ENCODE peak calls at places on chromosomes 6 and 20, in eight cellular contexts. Z, H, K, T, D, G, A and Q are unnamed samples.

GRCh38 chr20:51687071-51687470 is 81.1 kb downstream of the ATP9A start:
- DNase-seq in Z (peak; percentile 42), H (no peak), K (no peak), T (no peak), D (no peak), G (peak; percentile 35), A (peak; percentile 98), Q (peak; percentile 55)

GRCh38 chr6:131652472-131652871 is 15.4 kb downstream of the ENPP3 start:
- DNase-seq in Z (peak; percentile 42), H (no peak), K (no peak), T (no peak), D (peak; percentile 24), G (no peak), A (peak; percentile 83), Q (peak; percentile 21)

GRCh38 chr6:117555882-117556498 is 46.3 kb downstream of the GOPC start:
- DNase-seq in Z (peak; percentile 47), H (no peak), K (no peak), T (peak; percentile 48), D (peak; percentile 25), G (peak; percentile 53), A (peak; percentile 76), Q (peak; percentile 67)

GRCh38 chr6:35568967-35569606 is 56.4 kb upstream of the TULP1 start:
- DNase-seq in Z (peak; percentile 62), H (peak; percentile 73), K (no peak), T (peak; percentile 19), D (peak; percentile 25), G (peak; percentile 52), A (peak; percentile 28), Q (peak; percentile 66)

GRCh38 chr6:138856654-138857053 is 60.8 kb downstream of the ECT2L start:
- DNase-seq in Z (peak; percentile 15), H (no peak), K (no peak), T (no peak), D (no peak), G (peak; percentile 56), A (no peak), Q (peak; percentile 17)

GRCh38 chr20:34084227-34084923 is 27.7 kb downstream of the EIF2S2 start:
- DNase-seq in Z (no peak), H (no peak), K (no peak), T (no peak), D (no peak), G (no peak), A (no peak), Q (no peak)

GRCh38 chr6:138454976-138455706 is 44.2 kb downstream of the NHSL1 start:
- DNase-seq in Z (peak; percentile 33), H (no peak), K (no peak), T (peak; percentile 61), D (peak; percentile 16), G (no peak), A (peak; percentile 53), Q (peak; percentile 75)

GRCh38 chr20:45892049-45892816 is 1.1 kb downstream of the CTSA start:
- DNase-seq in Z (no peak), H (no peak), K (no peak), T (no peak), D (peak; percentile 75), G (peak; percentile 72), A (peak; percentile 55), Q (peak; percentile 25)

GRCh38 chr6:45031601-45032000 is 296.5 kb upstream of the RUNX2 start:
- DNase-seq in Z (peak; percentile 16), H (no peak), K (no peak), T (peak; percentile 7), D (no peak), G (peak; percentile 83), A (no peak), Q (no peak)

GRCh38 chr6:151674578-151674977 is 132.9 kb upstream of the ESR1 start:
- DNase-seq in Z (no peak), H (no peak), K (no peak), T (no peak), D (no peak), G (no peak), A (no peak), Q (no peak)

GRCh38 chr20:56778765-56779195 is 149.7 kb downstream of the TFAP2C start:
- DNase-seq in Z (peak; percentile 30), H (no peak), K (no peak), T (no peak), D (peak; percentile 44), G (no peak), A (no peak), Q (peak; percentile 32)

GRCh38 chr6:15434263-15434662 is 188.4 kb downstream of the JARID2 start:
- DNase-seq in Z (no peak), H (no peak), K (no peak), T (peak; percentile 38), D (no peak), G (no peak), A (no peak), Q (no peak)

GRCh38 chr20:14062786-14063185 is 67.5 kb downstream of the MACROD2 start:
- DNase-seq in Z (peak; percentile 19), H (no peak), K (no peak), T (no peak), D (no peak), G (no peak), A (peak; percentile 44), Q (peak; percentile 2)

GRCh38 chr6:147510949-147511590 is 2.6 kb downstream of the SAMD5 start:
- DNase-seq in Z (no peak), H (no peak), K (no peak), T (no peak), D (no peak), G (no peak), A (no peak), Q (no peak)
- TF ChIP-seq CTCF in Z (no peak), H (no peak), K (no peak), T (no peak), D (no peak), G (no peak), A (no peak), Q (no peak)

GRCh38 chr6:165972139-165972802 is 195.4 kb downstream of the TBXT start:
- DNase-seq in Z (no peak), H (no peak), K (no peak), T (no peak), D (no peak), G (no peak), A (no peak), Q (no peak)
- TF ChIP-seq CTCF in Z (no peak), H (no peak), K (no peak), T (no peak), D (no peak), G (no peak), A (no peak), Q (no peak)

GRCh38 chr6:166774292-166774691 is 147.2 kb upstream of the RPS6KA2 start:
- DNase-seq in Z (no peak), H (no peak), K (no peak), T (no peak), D (no peak), G (no peak), A (no peak), Q (no peak)
- TF ChIP-seq CTCF in Z (no peak), H (no peak), K (no peak), T (no peak), D (no peak), G (no peak), A (no peak), Q (no peak)

GRCh38 chr6:31473780-31474725 is 23.9 kb upstream of the MICB start:
- DNase-seq in Z (peak; percentile 54), H (no peak), K (no peak), T (no peak), D (no peak), G (peak; percentile 46), A (peak; percentile 85), Q (peak; percentile 89)

GRCh38 chr6:31473244-31473643 is 24.7 kb upstream of the MICB start:
- DNase-seq in Z (no peak), H (no peak), K (no peak), T (no peak), D (no peak), G (no peak), A (no peak), Q (no peak)

GRCh38 chr6:31472259-31472658 is 25.7 kb upstream of the MICB start:
- DNase-seq in Z (no peak), H (no peak), K (no peak), T (no peak), D (no peak), G (no peak), A (no peak), Q (no peak)

GRCh38 chr6:31476515-31477139 is 21.3 kb upstream of the MICB start:
- DNase-seq in Z (no peak), H (no peak), K (no peak), T (no peak), D (no peak), G (no peak), A (no peak), Q (no peak)

GRCh38 chr6:31474871-31475286 is 23.1 kb upstream of the MICB start:
- DNase-seq in Z (no peak), H (no peak), K (no peak), T (no peak), D (no peak), G (peak; percentile 39), A (no peak), Q (no peak)
- TF ChIP-seq CTCF in Z (peak; percentile 37), H (peak; percentile 12), K (peak; percentile 28), T (peak; percentile 48), D (no peak), G (peak; percentile 58), A (peak; percentile 19), Q (no peak)

GRCh38 chr20:17875981-17876385 is 92.6 kb downstream of the SNX5 start:
- DNase-seq in Z (peak; percentile 26), H (no peak), K (no peak), T (no peak), D (peak; percentile 24), G (no peak), A (no peak), Q (no peak)
- TF ChIP-seq CTCF in Z (no peak), H (no peak), K (peak; percentile 7), T (no peak), D (no peak), G (no peak), A (no peak), Q (no peak)

GRCh38 chr6:166173292-166173951 is 5.8 kb upstream of the TBXT start:
- DNase-seq in Z (peak; percentile 7), H (no peak), K (no peak), T (peak; percentile 86), D (no peak), G (peak; percentile 93), A (no peak), Q (peak; percentile 18)
- TF ChIP-seq CTCF in Z (no peak), H (no peak), K (no peak), T (peak; percentile 4), D (no peak), G (no peak), A (no peak), Q (no peak)

DNA sequence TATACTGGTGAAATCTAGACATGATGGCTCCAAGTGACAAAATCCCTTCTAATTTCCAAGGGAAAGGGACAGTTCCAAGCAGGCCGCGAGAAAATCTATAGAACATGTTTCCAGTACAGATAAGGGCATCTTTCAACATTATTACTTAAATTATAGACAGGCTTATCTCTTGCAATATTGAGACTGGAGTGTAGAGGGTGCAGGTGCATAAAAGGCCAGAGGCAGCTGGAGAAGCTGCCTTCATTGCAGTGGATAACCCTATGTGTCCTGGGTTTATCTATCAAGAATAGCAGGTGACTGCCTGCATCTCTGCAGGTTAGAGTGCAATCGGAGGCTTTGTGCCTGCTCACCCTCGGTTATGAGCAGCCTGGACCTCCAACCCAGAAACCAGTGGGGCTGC is 28.7 kb upstream of the ECI2 start:
- DNase-seq in Z (no peak), H (no peak), K (no peak), T (no peak), D (no peak), G (no peak), A (no peak), Q (no peak)
- TF ChIP-seq CTCF in Z (no peak), H (no peak), K (no peak), T (no peak), D (peak; percentile 8), G (no peak), A (peak; percentile 35), Q (no peak)